ENCODE peak calls at places on chromosomes 2 and 18, in five cellular contexts. V, D, A, W and I are unnamed samples.

GRCh38 chr2:215540646-215541045 is 104.8 kb upstream of the FN1 start:
- DNase-seq in A (no peak), D (no peak), W (no peak), V (no peak), I (no peak)

GRCh38 chr2:218186355-218186766 is 19.6 kb upstream of the CXCR1 start:
- DNase-seq in W (peak), A (peak), V (peak), D (peak), I (peak)

GRCh38 chr2:84481702-84482101 is 22.6 kb upstream of the SUCLG1 start:
- DNase-seq in W (no peak), V (no peak), D (no peak), A (no peak), I (no peak)

GRCh38 chr18:48723016-48723415 is 184.2 kb downstream of the CTIF start:
- DNase-seq in W (no peak), A (no peak), V (no peak), D (no peak), I (no peak)

GRCh38 chr2:167487728-167488127 is 599.4 kb downstream of the XIRP2 start:
- DNase-seq in D (no peak), V (no peak), W (peak), A (peak), I (no peak)

GRCh38 chr2:43086451-43087221 is 139.8 kb downstream of the ZFP36L2 start:
- DNase-seq in D (no peak), A (no peak), W (no peak), V (no peak), I (no peak)

GRCh38 chr2:190409616-190410015 is 1.5 kb downstream of the MFSD6 start:
- DNase-seq in D (no peak), W (peak), A (peak), V (no peak), I (no peak)

GRCh38 chr18:51622676-51623075 is 425.2 kb upstream of the MEX3C start:
- DNase-seq in D (no peak), W (peak), V (no peak), A (peak), I (no peak)

GRCh38 chr18:49055787-49056186 is 105.0 kb upstream of the SMAD7 start:
- DNase-seq in W (no peak), V (no peak), A (no peak), D (peak), I (no peak)